ENCODE peak calls at places on chromosome 6, in nine cellular contexts. B is progenitor cell of endocrine pancreas; O is NCI-H774; M is stimulated activated naive CD4-positive, alpha-beta T cell; T is activated T-helper 1 cell treated with anti-CD3 and anti-CD28 coated beads, Interleukin-12 subunit alpha, Interleukin-12 subunit beta, Interleukin-2, Interleukin-4 antibody, amounts not matched to agents 30 ng/mL and 10 ng/mL and 1 ng/mL, durations not matched to agents 14 hours and 24 hours and 36 hours; I is bronchial epithelial cell; Z is ELR; W is Kasumi-1; J is NCI-H1417. S is an unnamed sample.

GRCh38 chr6:133254552-133255228 is 13.5 kb downstream of the EYA4 start:
- DNase-seq in W (no peak), J (no peak), I (peak; percentile 84), O (no peak), Z (peak; percentile 72), M (no peak), T (no peak), B (no peak), S (peak; percentile 58)

GRCh38 chr6:26195924-26196845 is 109.0 kb downstream of the HFE start:
- DNase-seq in Z (peak; percentile 61), M (no peak), J (no peak), T (no peak), I (no peak), B (no peak), W (peak; percentile 32), O (no peak), S (peak; percentile 34)

GRCh38 chr6:101747160-101747559 is 353.7 kb downstream of the GRIK2 start:
- DNase-seq in I (peak; percentile 15), Z (no peak), B (no peak), J (no peak), T (no peak), W (no peak), O (no peak), M (no peak), S (no peak)

GRCh38 chr6:16257999-16258708 is 19.8 kb downstream of the GMPR start:
- DNase-seq in O (no peak), M (no peak), I (peak; percentile 46), B (no peak), Z (peak; percentile 15), T (no peak), J (no peak), W (no peak), S (no peak)

GRCh38 chr6:166736606-166737005 is 109.6 kb upstream of the RPS6KA2 start:
- DNase-seq in Z (peak; percentile 66), I (peak; percentile 87), B (no peak), J (no peak), W (no peak), T (no peak), M (no peak), O (no peak), S (peak; percentile 21)

GRCh38 chr6:135535989-135536414 is 38.5 kb upstream of the AHI1 start:
- DNase-seq in I (peak; percentile 81), O (peak; percentile 41), T (peak; percentile 15), W (peak; percentile 75), B (no peak), Z (peak; percentile 92), J (peak; percentile 10), M (no peak), S (peak; percentile 93)

GRCh38 chr6:99119109-99120031 is 171.6 kb upstream of the FBXL4 start:
- DNase-seq in T (peak; percentile 8), W (peak; percentile 85), O (peak; percentile 79), J (peak; percentile 50), M (no peak), Z (peak; percentile 68), I (peak; percentile 56), B (no peak), S (peak; percentile 29)

GRCh38 chr6:107807186-107807585 is 16.9 kb downstream of the SCML4 start:
- DNase-seq in W (no peak), B (no peak), J (peak; percentile 46), O (no peak), I (no peak), M (no peak), Z (no peak), T (no peak), S (no peak)

GRCh38 chr6:155543141-155543870 is 87.7 kb upstream of the NOX3 start:
- DNase-seq in O (no peak), W (no peak), Z (no peak), M (no peak), B (no peak), I (no peak), T (no peak), J (no peak), S (peak; percentile 14)

GRCh38 chr6:21559238-21559637 is 34.3 kb upstream of the SOX4 start:
- DNase-seq in I (peak; percentile 25), O (no peak), M (no peak), T (no peak), Z (no peak), B (no peak), W (no peak), J (no peak), S (no peak)

GRCh38 chr6:48140221-48140620 is 29.2 kb upstream of the PTCHD4 start:
- DNase-seq in B (no peak), O (no peak), J (no peak), M (no peak), I (peak; percentile 71), W (no peak), T (no peak), Z (peak; percentile 59), S (no peak)

GRCh38 chr6:73706971-73707370 is 11.0 kb downstream of the CD109 start:
- DNase-seq in M (no peak), T (no peak), B (no peak), I (no peak), J (no peak), Z (no peak), W (no peak), O (no peak), S (no peak)

GRCh38 chr6:165231581-165232276 is 77.7 kb downstream of the C6orf118 start:
- DNase-seq in I (peak; percentile 60), T (no peak), J (peak; percentile 17), Z (no peak), W (no peak), O (no peak), B (no peak), M (no peak), S (peak; percentile 50)